ENCODE peak calls at places on chromosomes 3 and 15, in ten cellular contexts. One of them, this sample, is unnamed. For H3K9me3, the result is how much of the 10 kb centered on the place peaks cover.

GRCh38 chr3:165669502-165669901 is 167.7 kb downstream of the BCHE start:
- DNase-seq in naive thymus-derived CD4-positive, alpha-beta T cell: no peak
- DNase-seq in left ventricle myocardium inferior: no peak
- DNase-seq in IMR-90: peak
- DNase-seq in breast epithelium: no peak
- DNase-seq in transverse colon: no peak
- DNase-seq in prostate gland: no peak
- DNase-seq in right atrium auricular region: no peak
- DNase-seq in effector memory CD4-positive, alpha-beta T cell: no peak
- DNase-seq in CD4-positive, alpha-beta memory T cell: no peak
- DNase-seq in this sample: no peak

GRCh38 chr15:85810075-85810474 is 15.3 kb upstream of the KLHL25 start:
- DNase-seq in naive thymus-derived CD4-positive, alpha-beta T cell: no peak
- DNase-seq in left ventricle myocardium inferior: no peak
- DNase-seq in IMR-90: no peak
- DNase-seq in breast epithelium: no peak
- DNase-seq in transverse colon: no peak
- DNase-seq in prostate gland: no peak
- DNase-seq in right atrium auricular region: no peak
- DNase-seq in effector memory CD4-positive, alpha-beta T cell: no peak
- DNase-seq in CD4-positive, alpha-beta memory T cell: no peak
- DNase-seq in this sample: no peak

GRCh38 chr3:191499307-191500125 is 38.6 kb downstream of the PYDC2 start:
- DNase-seq in naive thymus-derived CD4-positive, alpha-beta T cell: no peak
- DNase-seq in left ventricle myocardium inferior: peak
- DNase-seq in IMR-90: peak
- DNase-seq in breast epithelium: no peak
- DNase-seq in transverse colon: peak
- DNase-seq in prostate gland: peak
- DNase-seq in right atrium auricular region: no peak
- DNase-seq in effector memory CD4-positive, alpha-beta T cell: no peak
- DNase-seq in CD4-positive, alpha-beta memory T cell: no peak
- DNase-seq in this sample: no peak

GRCh38 chr15:76905855-76906254 is 715 bp upstream of the SCAPER start:
- DNase-seq in naive thymus-derived CD4-positive, alpha-beta T cell: no peak
- DNase-seq in left ventricle myocardium inferior: no peak
- DNase-seq in IMR-90: no peak
- DNase-seq in breast epithelium: no peak
- DNase-seq in transverse colon: no peak
- DNase-seq in prostate gland: no peak
- DNase-seq in right atrium auricular region: no peak
- DNase-seq in effector memory CD4-positive, alpha-beta T cell: no peak
- DNase-seq in CD4-positive, alpha-beta memory T cell: no peak
- DNase-seq in this sample: no peak

GRCh38 chr15:55894406-55894965 is 98.9 kb downstream of the NEDD4 start:
- DNase-seq in naive thymus-derived CD4-positive, alpha-beta T cell: no peak
- DNase-seq in left ventricle myocardium inferior: no peak
- DNase-seq in IMR-90: no peak
- DNase-seq in breast epithelium: no peak
- DNase-seq in transverse colon: no peak
- DNase-seq in prostate gland: no peak
- DNase-seq in right atrium auricular region: no peak
- DNase-seq in effector memory CD4-positive, alpha-beta T cell: no peak
- DNase-seq in CD4-positive, alpha-beta memory T cell: no peak
- DNase-seq in this sample: no peak

GRCh38 chr15:41881925-41882688 is 11.7 kb downstream of the SPTBN5 start:
- DNase-seq in naive thymus-derived CD4-positive, alpha-beta T cell: no peak
- DNase-seq in left ventricle myocardium inferior: no peak
- DNase-seq in IMR-90: no peak
- DNase-seq in breast epithelium: no peak
- DNase-seq in transverse colon: peak
- DNase-seq in prostate gland: peak
- DNase-seq in right atrium auricular region: no peak
- DNase-seq in effector memory CD4-positive, alpha-beta T cell: no peak
- DNase-seq in CD4-positive, alpha-beta memory T cell: no peak
- DNase-seq in this sample: no peak

GRCh38 chr3:142500211-142500610 is 52.4 kb upstream of the XRN1 start:
- DNase-seq in naive thymus-derived CD4-positive, alpha-beta T cell: no peak
- DNase-seq in left ventricle myocardium inferior: no peak
- DNase-seq in IMR-90: peak
- DNase-seq in breast epithelium: no peak
- DNase-seq in transverse colon: no peak
- DNase-seq in prostate gland: no peak
- DNase-seq in right atrium auricular region: no peak
- DNase-seq in effector memory CD4-positive, alpha-beta T cell: no peak
- DNase-seq in CD4-positive, alpha-beta memory T cell: no peak
- DNase-seq in this sample: no peak

GRCh38 chr3:192812736-192813383 is 85.5 kb upstream of the FGF12 start:
- DNase-seq in naive thymus-derived CD4-positive, alpha-beta T cell: no peak
- DNase-seq in left ventricle myocardium inferior: no peak
- DNase-seq in IMR-90: peak
- DNase-seq in breast epithelium: no peak
- DNase-seq in transverse colon: peak
- DNase-seq in prostate gland: peak
- DNase-seq in right atrium auricular region: no peak
- DNase-seq in effector memory CD4-positive, alpha-beta T cell: no peak
- DNase-seq in CD4-positive, alpha-beta memory T cell: no peak
- DNase-seq in this sample: no peak

GRCh38 chr15:66195621-66196230 is 57.8 kb downstream of the MEGF11 start:
- DNase-seq in naive thymus-derived CD4-positive, alpha-beta T cell: no peak
- DNase-seq in left ventricle myocardium inferior: no peak
- DNase-seq in IMR-90: no peak
- DNase-seq in breast epithelium: no peak
- DNase-seq in transverse colon: no peak
- DNase-seq in prostate gland: no peak
- DNase-seq in right atrium auricular region: no peak
- DNase-seq in effector memory CD4-positive, alpha-beta T cell: no peak
- DNase-seq in CD4-positive, alpha-beta memory T cell: no peak
- DNase-seq in this sample: no peak

GRCh38 chr3:50195501-50196252 is 4.3 kb downstream of the GNAT1 start:
- DNase-seq in naive thymus-derived CD4-positive, alpha-beta T cell: no peak
- DNase-seq in left ventricle myocardium inferior: no peak
- DNase-seq in IMR-90: no peak
- DNase-seq in breast epithelium: no peak
- DNase-seq in transverse colon: no peak
- DNase-seq in prostate gland: no peak
- DNase-seq in right atrium auricular region: no peak
- DNase-seq in effector memory CD4-positive, alpha-beta T cell: no peak
- DNase-seq in CD4-positive, alpha-beta memory T cell: no peak
- DNase-seq in this sample: no peak

GRCh38 chr3:106824856-106825255 is 552.4 kb upstream of the CCDC54 start:
- DNase-seq in naive thymus-derived CD4-positive, alpha-beta T cell: no peak
- DNase-seq in left ventricle myocardium inferior: no peak
- DNase-seq in IMR-90: peak
- DNase-seq in breast epithelium: no peak
- DNase-seq in transverse colon: no peak
- DNase-seq in prostate gland: no peak
- DNase-seq in right atrium auricular region: no peak
- DNase-seq in effector memory CD4-positive, alpha-beta T cell: no peak
- DNase-seq in CD4-positive, alpha-beta memory T cell: no peak
- DNase-seq in this sample: no peak

GRCh38 chr15:64574220-64574994 is 114.0 kb downstream of the ZNF609 start:
- DNase-seq in naive thymus-derived CD4-positive, alpha-beta T cell: no peak
- DNase-seq in left ventricle myocardium inferior: no peak
- DNase-seq in IMR-90: peak
- DNase-seq in breast epithelium: no peak
- DNase-seq in transverse colon: no peak
- DNase-seq in prostate gland: no peak
- DNase-seq in right atrium auricular region: no peak
- DNase-seq in effector memory CD4-positive, alpha-beta T cell: no peak
- DNase-seq in CD4-positive, alpha-beta memory T cell: no peak
- DNase-seq in this sample: no peak

GRCh38 chr3:98817546-98817945 is 54.4 kb downstream of the ST3GAL6 start:
- DNase-seq in naive thymus-derived CD4-positive, alpha-beta T cell: no peak
- DNase-seq in left ventricle myocardium inferior: no peak
- DNase-seq in IMR-90: peak
- DNase-seq in breast epithelium: no peak
- DNase-seq in transverse colon: no peak
- DNase-seq in prostate gland: no peak
- DNase-seq in right atrium auricular region: no peak
- DNase-seq in effector memory CD4-positive, alpha-beta T cell: no peak
- DNase-seq in CD4-positive, alpha-beta memory T cell: peak
- DNase-seq in this sample: no peak

GRCh38 chr15:69484837-69485236 is 32.2 kb downstream of the RPLP1 start:
- DNase-seq in naive thymus-derived CD4-positive, alpha-beta T cell: no peak
- DNase-seq in left ventricle myocardium inferior: no peak
- DNase-seq in IMR-90: no peak
- DNase-seq in breast epithelium: peak
- DNase-seq in transverse colon: peak
- DNase-seq in prostate gland: peak
- DNase-seq in right atrium auricular region: no peak
- DNase-seq in effector memory CD4-positive, alpha-beta T cell: no peak
- DNase-seq in CD4-positive, alpha-beta memory T cell: no peak
- DNase-seq in this sample: no peak
- H3K9me3 ChIP-seq in naive thymus-derived CD4-positive, alpha-beta T cell: under half
- H3K9me3 ChIP-seq in left ventricle myocardium inferior: under half
- H3K9me3 ChIP-seq in IMR-90: under half
- H3K9me3 ChIP-seq in breast epithelium: under half
- H3K9me3 ChIP-seq in transverse colon: under half
- H3K9me3 ChIP-seq in prostate gland: under half
- H3K9me3 ChIP-seq in right atrium auricular region: under half
- H3K9me3 ChIP-seq in effector memory CD4-positive, alpha-beta T cell: under half
- H3K9me3 ChIP-seq in CD4-positive, alpha-beta memory T cell: under half
- H3K9me3 ChIP-seq in this sample: under half

GRCh38 chr3:41126961-41127360 is 72.3 kb upstream of the CTNNB1 start:
- DNase-seq in naive thymus-derived CD4-positive, alpha-beta T cell: no peak
- DNase-seq in left ventricle myocardium inferior: no peak
- DNase-seq in IMR-90: no peak
- DNase-seq in breast epithelium: no peak
- DNase-seq in transverse colon: no peak
- DNase-seq in prostate gland: no peak
- DNase-seq in right atrium auricular region: no peak
- DNase-seq in effector memory CD4-positive, alpha-beta T cell: no peak
- DNase-seq in CD4-positive, alpha-beta memory T cell: no peak
- DNase-seq in this sample: no peak
- H3K9me3 ChIP-seq in naive thymus-derived CD4-positive, alpha-beta T cell: under half
- H3K9me3 ChIP-seq in left ventricle myocardium inferior: under half
- H3K9me3 ChIP-seq in IMR-90: under half
- H3K9me3 ChIP-seq in breast epithelium: under half
- H3K9me3 ChIP-seq in transverse colon: under half
- H3K9me3 ChIP-seq in prostate gland: under half
- H3K9me3 ChIP-seq in right atrium auricular region: under half
- H3K9me3 ChIP-seq in effector memory CD4-positive, alpha-beta T cell: under half
- H3K9me3 ChIP-seq in CD4-positive, alpha-beta memory T cell: under half
- H3K9me3 ChIP-seq in this sample: under half

DNA sequence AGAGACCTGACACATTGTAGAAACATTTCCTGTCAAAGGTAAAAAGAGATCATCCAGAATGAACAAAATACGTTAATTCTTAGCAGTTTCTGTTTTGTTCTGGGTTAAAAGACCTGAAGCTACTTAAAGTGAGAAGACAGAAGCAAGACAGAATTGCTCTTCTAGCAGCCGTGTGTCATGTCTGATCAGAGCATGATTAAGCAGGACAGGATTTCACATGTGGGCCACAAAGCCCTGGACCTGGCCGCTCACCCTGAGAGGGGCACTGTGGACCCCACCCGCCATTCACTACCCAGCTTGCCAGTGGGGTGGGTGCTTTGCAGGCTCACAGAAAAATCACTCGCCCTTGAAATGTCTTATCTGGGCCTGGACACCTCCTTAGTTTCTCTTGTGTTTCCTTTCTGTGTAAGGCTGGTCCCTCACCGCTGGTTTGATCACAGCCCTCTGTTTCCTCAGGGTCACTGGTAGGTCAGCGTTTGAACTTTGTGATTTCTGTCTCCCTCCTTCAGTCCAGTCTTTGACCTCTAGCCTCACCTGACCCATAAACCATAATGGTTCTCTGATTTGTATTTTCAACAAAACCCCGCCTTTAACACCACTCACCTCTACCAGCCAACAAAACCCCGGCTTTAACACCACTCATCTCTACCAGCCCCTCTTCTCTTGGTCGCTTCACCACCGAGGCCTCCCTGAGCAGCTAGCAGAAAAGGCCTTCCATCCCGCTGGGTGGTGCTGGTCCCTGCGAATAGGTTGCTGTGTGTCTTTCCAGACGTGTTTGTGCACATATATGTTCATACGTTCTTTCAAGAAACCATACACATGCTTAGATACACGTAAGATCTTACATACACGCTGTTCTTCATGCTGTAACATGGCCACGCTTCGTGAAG is 185.0 kb downstream of the OR4M2 start:
- DNase-seq in naive thymus-derived CD4-positive, alpha-beta T cell: no peak
- DNase-seq in left ventricle myocardium inferior: no peak
- DNase-seq in IMR-90: no peak
- DNase-seq in breast epithelium: no peak
- DNase-seq in transverse colon: no peak
- DNase-seq in prostate gland: no peak
- DNase-seq in right atrium auricular region: no peak
- DNase-seq in effector memory CD4-positive, alpha-beta T cell: no peak
- DNase-seq in CD4-positive, alpha-beta memory T cell: peak
- DNase-seq in this sample: no peak
- H3K9me3 ChIP-seq in naive thymus-derived CD4-positive, alpha-beta T cell: under half
- H3K9me3 ChIP-seq in left ventricle myocardium inferior: under half
- H3K9me3 ChIP-seq in IMR-90: under half
- H3K9me3 ChIP-seq in breast epithelium: under half
- H3K9me3 ChIP-seq in transverse colon: under half
- H3K9me3 ChIP-seq in prostate gland: under half
- H3K9me3 ChIP-seq in right atrium auricular region: under half
- H3K9me3 ChIP-seq in effector memory CD4-positive, alpha-beta T cell: under half
- H3K9me3 ChIP-seq in CD4-positive, alpha-beta memory T cell: under half
- H3K9me3 ChIP-seq in this sample: under half

GRCh38 chr3:7672124-7672523 is 811.2 kb downstream of the GRM7 start:
- DNase-seq in naive thymus-derived CD4-positive, alpha-beta T cell: no peak
- DNase-seq in left ventricle myocardium inferior: no peak
- DNase-seq in IMR-90: no peak
- DNase-seq in breast epithelium: no peak
- DNase-seq in transverse colon: no peak
- DNase-seq in prostate gland: no peak
- DNase-seq in right atrium auricular region: no peak
- DNase-seq in effector memory CD4-positive, alpha-beta T cell: no peak
- DNase-seq in CD4-positive, alpha-beta memory T cell: no peak
- DNase-seq in this sample: no peak

GRCh38 chr3:7669641-7670040 is 808.7 kb downstream of the GRM7 start:
- DNase-seq in naive thymus-derived CD4-positive, alpha-beta T cell: no peak
- DNase-seq in left ventricle myocardium inferior: no peak
- DNase-seq in IMR-90: no peak
- DNase-seq in breast epithelium: no peak
- DNase-seq in transverse colon: no peak
- DNase-seq in prostate gland: no peak
- DNase-seq in right atrium auricular region: no peak
- DNase-seq in effector memory CD4-positive, alpha-beta T cell: no peak
- DNase-seq in CD4-positive, alpha-beta memory T cell: no peak
- DNase-seq in this sample: no peak

DNA sequence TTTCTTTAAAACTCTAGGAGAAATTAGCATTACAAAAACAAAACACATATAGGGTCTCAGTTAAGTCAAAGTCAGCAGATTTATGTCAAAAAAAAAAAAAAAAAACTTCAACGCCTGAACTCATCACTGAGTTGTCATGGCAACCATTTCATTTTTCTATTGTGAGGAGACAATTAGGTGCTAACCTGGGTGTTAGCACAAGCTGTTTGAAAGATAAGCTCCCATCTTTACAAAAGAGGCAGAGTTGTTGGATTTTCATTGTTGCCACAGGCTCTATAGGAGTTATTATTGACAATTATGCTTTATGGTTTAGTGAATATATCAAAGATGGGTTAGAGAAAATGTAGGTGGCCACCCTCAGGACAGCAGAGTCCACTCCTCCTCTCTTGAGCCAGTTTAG is 806.9 kb downstream of the GRM7 start:
- DNase-seq in naive thymus-derived CD4-positive, alpha-beta T cell: no peak
- DNase-seq in left ventricle myocardium inferior: no peak
- DNase-seq in IMR-90: no peak
- DNase-seq in breast epithelium: no peak
- DNase-seq in transverse colon: no peak
- DNase-seq in prostate gland: no peak
- DNase-seq in right atrium auricular region: no peak
- DNase-seq in effector memory CD4-positive, alpha-beta T cell: no peak
- DNase-seq in CD4-positive, alpha-beta memory T cell: no peak
- DNase-seq in this sample: no peak
- H3K9me3 ChIP-seq in naive thymus-derived CD4-positive, alpha-beta T cell: under half
- H3K9me3 ChIP-seq in left ventricle myocardium inferior: under half
- H3K9me3 ChIP-seq in IMR-90: under half
- H3K9me3 ChIP-seq in breast epithelium: under half
- H3K9me3 ChIP-seq in transverse colon: under half
- H3K9me3 ChIP-seq in prostate gland: under half
- H3K9me3 ChIP-seq in right atrium auricular region: under half
- H3K9me3 ChIP-seq in effector memory CD4-positive, alpha-beta T cell: under half
- H3K9me3 ChIP-seq in CD4-positive, alpha-beta memory T cell: under half
- H3K9me3 ChIP-seq in this sample: under half

This sample was measured in T-helper 17 cell.